ENCODE peak calls at places on chromosomes 2 and 18, in five cellular contexts. X, V, O, T and H are unnamed samples.

GRCh38 chr2:63840081-63840784 is 1.5 kb upstream of the UGP2 start:
- DNase-seq in X (no peak), T (no peak), V (no peak), O (peak; percentile 26), H (no peak)

GRCh38 chr2:234372506-234372905 is 124.4 kb downstream of the ARL4C start:
- DNase-seq in O (no peak), T (no peak), V (no peak), X (no peak), H (no peak)

GRCh38 chr2:145914716-145915115 is 1394.8 kb upstream of the ZEB2 start:
- DNase-seq in T (no peak), X (no peak), V (no peak), O (no peak), H (no peak)

GRCh38 chr2:48131503-48132293 is 225.4 kb upstream of the FBXO11 start:
- DNase-seq in V (no peak), X (no peak), O (no peak), T (no peak), H (peak; percentile 19)

GRCh38 chr18:76450452-76450851 is 44.6 kb downstream of the ZNF516 start:
- DNase-seq in X (no peak), V (peak; percentile 31), T (no peak), O (no peak), H (no peak)

GRCh38 chr2:167855211-167855610 is 392.2 kb downstream of the STK39 start:
- DNase-seq in T (no peak), V (no peak), X (no peak), O (no peak), H (no peak)

GRCh38 chr2:226985227-226985946 is 149.5 kb downstream of the RHBDD1 start:
- DNase-seq in T (peak; percentile 50), X (peak; percentile 34), O (peak; percentile 13), V (no peak), H (peak; percentile 9)

GRCh38 chr18:76923485-76924085 is 101.2 kb downstream of the ZNF236 start:
- DNase-seq in O (no peak), T (no peak), V (no peak), X (peak; percentile 8), H (no peak)